ENCODE peak calls at places on chromosomes 3 and 15, in eight cellular contexts. Y is breast epithelium, E is stomach, X is AG04450, T is lower lobe of right lung, H is epithelial cell of esophagus, N is retinal pigment epithelial cell, P is lower leg skin. R is an unnamed sample.

GRCh38 chr15:75597667-75598341 is 18.7 kb upstream of the PTPN9 start:
- DNase-seq in Y (no peak), E (peak), X (no peak), T (no peak), H (no peak), N (no peak), P (no peak), R (no peak)

GRCh38 chr3:31895471-31895870 is 85.6 kb downstream of the OSBPL10 start:
- DNase-seq in Y (no peak), E (no peak), X (peak), T (no peak), H (peak), N (no peak), P (no peak), R (no peak)

GRCh38 chr3:128488636-128488994 is 4.4 kb downstream of the GATA2 start:
- DNase-seq in Y (no peak), E (no peak), X (no peak), T (no peak), H (no peak), N (no peak), P (no peak), R (no peak)

GRCh38 chr3:140185375-140185774 is 250.4 kb downstream of the CLSTN2 start:
- DNase-seq in Y (no peak), E (no peak), X (no peak), T (no peak), H (no peak), N (no peak), P (no peak), R (no peak)

GRCh38 chr3:128345195-128345594 is 121.5 kb downstream of the DNAJB8 start:
- DNase-seq in Y (no peak), E (no peak), X (no peak), T (no peak), H (no peak), N (no peak), P (no peak), R (no peak)

GRCh38 chr15:98873441-98874218 is 134.0 kb downstream of the PGPEP1L start:
- DNase-seq in Y (no peak), E (no peak), X (no peak), T (peak), H (peak), N (peak), P (no peak), R (no peak)

GRCh38 chr15:41940441-41940857 is 31.9 kb downstream of the EHD4 start:
- DNase-seq in Y (peak), E (no peak), X (no peak), T (no peak), H (peak), N (no peak), P (peak), R (no peak)

GRCh38 chr15:38631126-38632075 is 66.8 kb upstream of the RASGRP1 start:
- DNase-seq in Y (no peak), E (no peak), X (no peak), T (no peak), H (no peak), N (no peak), P (no peak), R (no peak)

GRCh38 chr3:72440491-72440890 is 407.8 kb downstream of the SHQ1 start:
- DNase-seq in Y (no peak), E (no peak), X (no peak), T (no peak), H (no peak), N (no peak), P (no peak), R (no peak)

GRCh38 chr3:139491027-139491700 is 14.8 kb upstream of the RBP2 start:
- DNase-seq in Y (no peak), E (no peak), X (no peak), T (no peak), H (peak), N (no peak), P (peak), R (no peak)

DNA sequence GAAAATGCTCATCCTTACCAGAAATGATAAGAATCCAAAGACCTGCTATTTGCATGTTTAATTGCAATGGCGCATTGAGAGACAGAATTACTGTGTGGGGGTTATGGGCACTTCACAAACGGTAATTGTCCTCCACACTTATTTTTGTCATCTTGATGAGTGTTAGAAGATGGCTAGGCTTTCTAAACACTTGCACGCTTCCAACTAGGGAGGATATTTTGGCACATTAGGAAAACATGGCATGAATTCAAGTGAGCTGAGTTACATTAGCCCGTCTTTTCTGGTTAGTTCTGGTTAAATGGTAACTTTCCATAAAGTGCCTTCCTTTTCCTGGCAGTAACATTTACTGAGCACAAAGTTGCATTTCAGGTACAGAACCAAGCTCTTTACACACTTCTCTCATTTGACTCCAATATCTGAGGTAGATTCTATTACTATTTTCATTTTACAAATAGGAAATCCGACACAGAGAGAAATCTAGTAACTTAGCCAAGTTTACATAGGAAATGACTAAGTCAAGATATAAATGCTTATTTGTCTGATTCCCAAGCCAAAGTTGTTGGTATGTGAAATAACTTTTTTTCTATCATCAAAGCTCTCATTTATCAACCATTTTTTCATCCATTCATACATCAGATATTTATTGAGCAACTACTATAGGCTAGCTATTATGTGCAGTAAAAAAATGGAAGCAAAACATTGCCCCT is 89.4 kb upstream of the MITF start:
- DNase-seq in Y (no peak), E (no peak), X (no peak), T (no peak), H (no peak), N (no peak), P (no peak), R (no peak)
- TF ChIP-seq CTCF in Y (no peak), E (no peak), X (no peak), T (no peak), H (no peak), N (no peak), P (no peak), R (no peak)

DNA sequence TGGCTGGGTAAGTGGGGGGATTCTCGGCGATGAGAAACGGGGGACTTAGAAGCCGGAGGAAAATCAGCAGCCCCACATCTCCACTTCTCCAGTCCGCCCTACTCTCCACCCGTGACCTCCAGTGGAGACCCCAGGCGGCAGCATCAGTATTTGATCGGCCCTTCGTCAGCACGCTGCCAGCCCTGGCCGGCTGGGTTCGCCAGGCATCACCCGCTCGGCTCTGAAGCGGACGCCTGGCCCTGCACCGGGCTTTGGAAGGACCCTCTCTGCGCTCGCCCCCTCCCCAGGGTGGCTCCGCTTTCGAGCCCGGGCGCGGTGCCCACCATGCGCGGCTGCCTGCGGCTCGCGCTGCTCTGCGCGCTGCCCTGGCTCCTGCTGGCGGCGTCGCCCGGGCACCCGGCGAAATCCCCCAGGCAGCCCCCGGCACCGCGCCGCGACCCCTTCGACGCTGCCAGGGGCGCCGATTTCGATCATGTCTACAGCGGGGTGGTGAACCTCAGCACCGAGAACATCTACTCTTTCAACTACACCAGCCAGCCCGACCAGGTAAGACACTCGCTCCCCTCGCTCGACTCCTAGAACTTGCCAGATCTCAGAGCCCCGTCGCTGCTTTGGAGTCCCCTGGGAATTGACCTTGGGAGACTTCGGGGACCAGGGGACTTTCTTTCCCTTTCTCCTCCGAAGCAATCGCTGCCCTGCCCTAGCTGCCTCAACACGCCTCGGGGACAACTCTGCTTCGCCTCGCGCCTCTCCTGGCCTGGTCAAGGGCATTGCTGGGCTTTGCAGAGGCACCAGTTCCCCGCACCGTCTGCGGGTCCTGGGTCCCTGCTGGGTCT is 561 bp downstream of the SIDT1 start:
- DNase-seq in Y (no peak), E (peak), X (no peak), T (peak), H (peak), N (no peak), P (peak), R (no peak)
- TF ChIP-seq CTCF in Y (no peak), E (no peak), X (no peak), T (no peak), H (no peak), N (peak), P (no peak), R (no peak)

DNA sequence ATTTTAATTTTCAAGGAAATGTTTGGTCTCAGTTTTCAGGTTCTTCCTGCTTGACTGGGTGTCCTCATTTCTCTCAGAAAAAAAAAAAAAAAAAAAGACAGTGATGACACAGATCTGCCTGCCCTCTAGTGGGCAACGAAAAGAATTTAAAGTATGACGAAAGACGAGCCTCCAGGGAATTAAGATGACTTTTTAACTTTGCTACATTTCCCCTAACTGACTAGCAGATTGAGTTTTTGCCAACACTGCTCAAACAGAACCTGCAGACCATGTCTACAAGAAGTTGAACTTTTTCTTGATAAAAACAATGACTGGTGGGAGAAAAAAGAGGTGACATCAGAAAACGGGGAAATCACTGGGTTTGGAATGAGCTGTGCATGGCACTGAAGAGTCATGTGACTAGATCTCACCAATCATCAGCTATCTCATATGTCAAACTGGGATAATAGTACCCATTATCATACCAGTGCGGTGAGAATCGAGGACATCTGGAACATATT is 40.8 kb downstream of the EOMES start:
- DNase-seq in Y (no peak), E (no peak), X (peak), T (no peak), H (peak), N (no peak), P (no peak), R (no peak)
- TF ChIP-seq CTCF in Y (peak), E (peak), X (peak), T (peak), H (peak), N (peak), P (no peak), R (peak)

GRCh38 chr3:173584093-173584833 is 186.7 kb downstream of the NLGN1 start:
- DNase-seq in Y (no peak), E (no peak), X (no peak), T (no peak), H (peak), N (no peak), P (no peak), R (no peak)
- TF ChIP-seq CTCF in Y (peak), E (peak), X (peak), T (peak), H (peak), N (peak), P (no peak), R (peak)

GRCh38 chr15:74134387-74135027 is 4.1 kb downstream of the ISLR2 start:
- DNase-seq in Y (no peak), E (peak), X (no peak), T (no peak), H (peak), N (no peak), P (no peak), R (no peak)
- TF ChIP-seq CTCF in Y (no peak), E (no peak), X (peak), T (peak), H (peak), N (peak), P (no peak), R (peak)

GRCh38 chr3:100932491-100932890 is 60.7 kb downstream of the ABI3BP start:
- DNase-seq in Y (no peak), E (no peak), X (no peak), T (no peak), H (no peak), N (no peak), P (no peak), R (no peak)
- TF ChIP-seq CTCF in Y (no peak), E (no peak), X (no peak), T (no peak), H (no peak), N (no peak), P (no peak), R (no peak)

DNA sequence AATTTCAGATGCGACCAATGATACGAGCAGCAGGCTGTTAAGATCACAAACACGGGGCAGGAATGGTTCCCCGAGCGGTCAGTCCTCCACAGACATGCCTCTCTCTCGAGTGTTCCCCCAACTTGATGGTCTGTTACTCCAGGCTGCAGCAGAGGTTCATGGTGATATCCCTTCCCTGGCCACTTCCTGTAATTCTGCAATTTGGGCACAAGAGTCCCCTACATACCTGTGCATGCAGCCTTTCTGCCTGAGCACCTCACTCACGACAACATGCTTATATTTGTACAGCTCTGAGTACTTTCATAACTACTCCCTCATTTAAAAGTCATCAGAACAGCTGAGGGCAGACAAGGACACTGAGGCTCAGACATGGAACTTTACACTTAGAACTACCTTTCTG is 408.1 kb upstream of the NR2F2 start:
- DNase-seq in Y (no peak), E (no peak), X (no peak), T (no peak), H (peak), N (no peak), P (no peak), R (no peak)
- TF ChIP-seq CTCF in Y (no peak), E (no peak), X (no peak), T (no peak), H (peak), N (no peak), P (no peak), R (no peak)

R was measured in osteocyte.